ENCODE peak calls at places on chromosomes 6 and 20, in eight cellular contexts. One of them, this sample, is unnamed.

GRCh38 chr6:91786474-91787184 is 1199.8 kb upstream of the MAP3K7 start:
- DNase-seq in GM12865: no peak
- DNase-seq in EL: no peak
- DNase-seq in NCI-H1105: no peak
- DNase-seq in NCI-H345: no peak
- DNase-seq in IMR-90: no peak
- DNase-seq in T-helper 2 cell: no peak
- DNase-seq in anterior cingulate cortex: no peak
- DNase-seq in this sample: no peak

GRCh38 chr6:31614075-31614619 is 887 bp upstream of the AIF1 start:
- DNase-seq in NCI-H1105: no peak
- DNase-seq in IMR-90: no peak
- DNase-seq in anterior cingulate cortex: no peak
- DNase-seq in EL: no peak
- DNase-seq in NCI-H345: no peak
- DNase-seq in T-helper 2 cell: no peak
- DNase-seq in GM12865: no peak
- DNase-seq in this sample: no peak

GRCh38 chr6:12344949-12345693 is 55.0 kb downstream of the EDN1 start:
- DNase-seq in NCI-H345: no peak
- DNase-seq in GM12865: no peak
- DNase-seq in EL: no peak
- DNase-seq in IMR-90: no peak
- DNase-seq in T-helper 2 cell: no peak
- DNase-seq in NCI-H1105: no peak
- DNase-seq in anterior cingulate cortex: no peak
- DNase-seq in this sample: no peak

GRCh38 chr6:132648356-132648755 is 10.6 kb downstream of the TAAR1 start:
- DNase-seq in NCI-H1105: no peak
- DNase-seq in T-helper 2 cell: no peak
- DNase-seq in GM12865: peak
- DNase-seq in NCI-H345: no peak
- DNase-seq in anterior cingulate cortex: no peak
- DNase-seq in EL: peak
- DNase-seq in IMR-90: peak
- DNase-seq in this sample: peak

GRCh38 chr6:137510923-137511322 is 16.7 kb upstream of the OLIG3 start:
- DNase-seq in IMR-90: no peak
- DNase-seq in EL: no peak
- DNase-seq in GM12865: no peak
- DNase-seq in T-helper 2 cell: no peak
- DNase-seq in NCI-H345: no peak
- DNase-seq in NCI-H1105: no peak
- DNase-seq in anterior cingulate cortex: no peak
- DNase-seq in this sample: no peak

GRCh38 chr6:30349411-30350177 is 4.6 kb downstream of the RPP21 start:
- DNase-seq in NCI-H345: no peak
- DNase-seq in IMR-90: no peak
- DNase-seq in anterior cingulate cortex: no peak
- DNase-seq in T-helper 2 cell: no peak
- DNase-seq in NCI-H1105: no peak
- DNase-seq in GM12865: no peak
- DNase-seq in EL: no peak
- DNase-seq in this sample: no peak

GRCh38 chr20:53122853-53123252 is 150.7 kb downstream of the TSHZ2 start:
- DNase-seq in GM12865: no peak
- DNase-seq in NCI-H1105: no peak
- DNase-seq in NCI-H345: no peak
- DNase-seq in anterior cingulate cortex: no peak
- DNase-seq in IMR-90: no peak
- DNase-seq in T-helper 2 cell: no peak
- DNase-seq in EL: no peak
- DNase-seq in this sample: no peak

GRCh38 chr6:22651731-22652130 is 82.4 kb downstream of the HDGFL1 start:
- DNase-seq in EL: no peak
- DNase-seq in NCI-H345: no peak
- DNase-seq in GM12865: no peak
- DNase-seq in IMR-90: no peak
- DNase-seq in T-helper 2 cell: no peak
- DNase-seq in anterior cingulate cortex: no peak
- DNase-seq in NCI-H1105: no peak
- DNase-seq in this sample: no peak

GRCh38 chr6:131377112-131377511 is 195.9 kb upstream of the ARG1 start:
- DNase-seq in NCI-H1105: no peak
- DNase-seq in IMR-90: no peak
- DNase-seq in EL: no peak
- DNase-seq in NCI-H345: no peak
- DNase-seq in anterior cingulate cortex: no peak
- DNase-seq in GM12865: no peak
- DNase-seq in T-helper 2 cell: no peak
- DNase-seq in this sample: peak

This sample was measured in NCI-H69.